ENCODE peak calls at places on chromosomes 6 and 20, in four cellular contexts. Q is foreskin fibroblast, I is left ventricle myocardium inferior, N is GM23248. Y is an unnamed sample.

GRCh38 chr6:624979-625378 is 31.9 kb downstream of the HUS1B start:
- DNase-seq in Q (peak; percentile 42), I (no peak), N (peak; percentile 2), Y (no peak)

GRCh38 chr20:4840831-4841230 is 119.1 kb downstream of the PRND start:
- DNase-seq in Q (no peak), I (no peak), N (no peak), Y (no peak)

GRCh38 chr20:4192378-4193048 is 177.2 kb upstream of the RNF24 start:
- DNase-seq in Q (peak; percentile 14), I (no peak), N (peak; percentile 58), Y (no peak)

GRCh38 chr6:105824732-105825131 is 261.4 kb upstream of the PRDM1 start:
- DNase-seq in Q (peak; percentile 33), I (no peak), N (peak; percentile 81), Y (no peak)

GRCh38 chr20:64079273-64080012 is at the start of gene RGS19:
- DNase-seq in Q (peak; percentile 62), I (peak; percentile 84), N (peak; percentile 67), Y (peak; percentile 63)

GRCh38 chr20:17560344-17561074 is 9.4 kb upstream of the DSTN start:
- DNase-seq in Q (no peak), I (no peak), N (no peak), Y (no peak)

GRCh38 chr6:56542367-56543331 is 100.0 kb downstream of the DST start:
- DNase-seq in Q (peak; percentile 99), I (peak; percentile 92), N (peak; percentile 99), Y (peak; percentile 15)

GRCh38 chr6:116963972-116964371 is 86.9 kb downstream of the RFX6 start:
- DNase-seq in Q (no peak), I (no peak), N (no peak), Y (no peak)

GRCh38 chr6:137494967-137495595 is 887 bp upstream of the OLIG3 start:
- DNase-seq in Q (no peak), I (no peak), N (no peak), Y (no peak)

GRCh38 chr6:111743859-111744692 is 129.2 kb downstream of the FYN start:
- DNase-seq in Q (peak; percentile 32), I (peak; percentile 47), N (peak; percentile 81), Y (no peak)

GRCh38 chr6:11848852-11849731 is 70.5 kb upstream of the ADTRP start:
- DNase-seq in Q (no peak), I (no peak), N (peak; percentile 33), Y (no peak)

GRCh38 chr6:139152088-139152891 is 17.4 kb downstream of the HECA start:
- DNase-seq in Q (no peak), I (no peak), N (no peak), Y (no peak)

GRCh38 chr20:13441388-13441787 is 197.3 kb downstream of the TASP1 start:
- DNase-seq in Q (no peak), I (no peak), N (no peak), Y (no peak)

GRCh38 chr20:61615806-61616205 is 363.7 kb downstream of the CDH4 start:
- DNase-seq in Q (no peak), I (no peak), N (no peak), Y (no peak)

GRCh38 chr20:31713312-31714049 is 9.2 kb downstream of the BCL2L1 start:
- DNase-seq in Q (peak; percentile 95), I (peak; percentile 84), N (peak; percentile 95), Y (no peak)

GRCh38 chr6:157961829-157962228 is 19.8 kb upstream of the SYNJ2 start:
- DNase-seq in Q (no peak), I (no peak), N (no peak), Y (no peak)

GRCh38 chr6:14281831-14282230 is 164.3 kb downstream of the CD83 start:
- DNase-seq in Q (peak; percentile 10), I (no peak), N (no peak), Y (no peak)

GRCh38 chr20:57558614-57559285 is 2.2 kb upstream of the PCK1 start:
- DNase-seq in Q (no peak), I (no peak), N (no peak), Y (no peak)